ENCODE peak calls at places on chromosomes 3 and 15, in six cellular contexts. V, W, C, E, R and X are unnamed samples.

GRCh38 chr3:133591271-133591742 is 17.8 kb downstream of the CDV3 start:
- DNase-seq in R (no peak), E (no peak), W (no peak), C (no peak), V (no peak), X (no peak)

GRCh38 chr3:47324278-47324865 is 41.6 kb downstream of the KLHL18 start:
- DNase-seq in V (peak), R (no peak), C (peak), W (peak), E (no peak), X (peak)

GRCh38 chr3:198107840-198108734 is 148.1 kb downstream of the LMLN start:
- DNase-seq in W (no peak), V (no peak), C (no peak), E (no peak), R (no peak), X (peak)

GRCh38 chr3:177431525-177432255 is 234.4 kb upstream of the TBL1XR1 start:
- DNase-seq in E (no peak), R (no peak), C (no peak), W (no peak), V (no peak), X (no peak)

GRCh38 chr15:34119291-34119690 is 17.4 kb downstream of the PGBD4 start:
- DNase-seq in E (no peak), W (no peak), C (no peak), R (no peak), V (peak), X (no peak)

GRCh38 chr3:70247955-70248354 is 64.5 kb downstream of the MDFIC2 start:
- DNase-seq in W (no peak), E (no peak), V (no peak), C (no peak), R (no peak), X (no peak)

GRCh38 chr3:184189421-184189820 is 3.4 kb downstream of the ABCF3 start:
- DNase-seq in V (no peak), R (no peak), C (no peak), E (no peak), W (no peak), X (no peak)

GRCh38 chr3:47762233-47762632 is 19.5 kb downstream of the SMARCC1 start:
- DNase-seq in C (no peak), W (no peak), V (no peak), E (no peak), R (no peak), X (no peak)

GRCh38 chr15:99059010-99059981 is 45.6 kb upstream of the SYNM start:
- DNase-seq in W (no peak), C (peak), R (peak), V (peak), E (peak), X (peak)

GRCh38 chr3:123424321-123424998 is 24.4 kb downstream of the ADCY5 start:
- DNase-seq in W (no peak), V (no peak), R (no peak), E (no peak), C (no peak), X (no peak)

GRCh38 chr3:112004187-112004586 is 5.5 kb downstream of the TAGLN3 start:
- DNase-seq in R (no peak), W (no peak), V (no peak), E (no peak), C (no peak), X (no peak)

GRCh38 chr15:68186671-68187397 is 18.3 kb downstream of the CALML4 start:
- DNase-seq in W (no peak), V (peak), R (no peak), E (no peak), C (no peak), X (peak)

GRCh38 chr3:133258358-133258757 is 141.5 kb upstream of the BFSP2 start:
- DNase-seq in W (no peak), V (no peak), R (no peak), E (no peak), C (no peak), X (no peak)

GRCh38 chr3:195546130-195546560 is 3.0 kb upstream of the PPP1R2 start:
- DNase-seq in C (no peak), E (no peak), V (peak), R (no peak), W (no peak), X (no peak)

GRCh38 chr3:51622402-51622801 is 48.6 kb upstream of the TEX264 start:
- DNase-seq in R (no peak), V (peak), E (no peak), W (no peak), C (no peak), X (no peak)

GRCh38 chr3:197501879-197502620 is 53.7 kb downstream of the BDH1 start:
- DNase-seq in E (peak), R (peak), V (no peak), W (no peak), C (no peak), X (no peak)

GRCh38 chr15:99130314-99130713 is 25.4 kb downstream of the SYNM start:
- DNase-seq in V (no peak), C (no peak), W (no peak), E (no peak), R (no peak), X (no peak)